ENCODE peak calls at places on chromosomes 4 and X, in six cellular contexts. P, O, Q, T, K and M are unnamed samples.

GRCh38 chr4:39528056-39528465 is 822 bp upstream of the UGDH start:
- DNase-seq in P (no peak), O (no peak), Q (peak; percentile 84), T (no peak), K (peak; percentile 82), M (no peak)

GRCh38 chr4:100417565-100417964 is 100.3 kb downstream of the EMCN start:
- DNase-seq in P (no peak), O (peak; percentile 35), Q (no peak), T (no peak), K (no peak), M (no peak)

GRCh38 chr4:54517793-54518444 is 139.8 kb upstream of the KIT start:
- DNase-seq in P (no peak), O (no peak), Q (no peak), T (no peak), K (no peak), M (no peak)

GRCh38 chrX:114924846-114925245 is 92.6 kb downstream of the IL13RA2 start:
- DNase-seq in P (no peak), O (peak; percentile 5), Q (peak; percentile 70), T (no peak), K (no peak), M (no peak)

GRCh38 chr4:174181827-174182226 is 101.6 kb downstream of the FBXO8 start:
- DNase-seq in P (no peak), O (no peak), Q (no peak), T (no peak), K (no peak), M (no peak)

GRCh38 chr4:150769845-150770244 is 187.9 kb downstream of the MAB21L2 start:
- DNase-seq in P (no peak), O (peak; percentile 30), Q (peak; percentile 37), T (no peak), K (no peak), M (no peak)

GRCh38 chrX:10529344-10529743 is 91.0 kb downstream of the MID1 start:
- DNase-seq in P (no peak), O (peak; percentile 47), Q (peak; percentile 53), T (no peak), K (no peak), M (no peak)

GRCh38 chr4:93368968-93369367 is 459.6 kb upstream of the ATOH1 start:
- DNase-seq in P (no peak), O (no peak), Q (no peak), T (no peak), K (no peak), M (no peak)

GRCh38 chr4:181148470-181148869 is 1094.7 kb upstream of the TENM3 start:
- DNase-seq in P (no peak), O (no peak), Q (no peak), T (no peak), K (no peak), M (no peak)

GRCh38 chrX:41137589-41137988 is 52.3 kb downstream of the USP9X start:
- DNase-seq in P (no peak), O (no peak), Q (no peak), T (no peak), K (no peak), M (no peak)

GRCh38 chrX:115913575-115913974 is 257.0 kb upstream of the AGTR2 start:
- DNase-seq in P (no peak), O (no peak), Q (no peak), T (no peak), K (no peak), M (no peak)

GRCh38 chr4:153521995-153522799 is 56.0 kb downstream of the TMEM131L start:
- DNase-seq in P (no peak), O (no peak), Q (no peak), T (no peak), K (no peak), M (no peak)

GRCh38 chr4:183261953-183262775 is 57.9 kb downstream of the CLDN22 start:
- DNase-seq in P (peak; percentile 87), O (peak; percentile 64), Q (peak; percentile 71), T (peak; percentile 69), K (peak; percentile 80), M (peak; percentile 59)

GRCh38 chr4:182925298-182925738 is 8.1 kb upstream of the DCTD start:
- DNase-seq in P (peak; percentile 47), O (peak; percentile 64), Q (peak; percentile 80), T (peak; percentile 85), K (peak; percentile 72), M (peak; percentile 72)

GRCh38 chr4:36737691-36738090 is 456.3 kb downstream of the DTHD1 start:
- DNase-seq in P (no peak), O (no peak), Q (no peak), T (no peak), K (no peak), M (no peak)

GRCh38 chr4:2685541-2685940 is 70.6 kb downstream of the TNIP2 start:
- DNase-seq in P (no peak), O (no peak), Q (no peak), T (no peak), K (no peak), M (no peak)

GRCh38 chrX:125131146-125131545 is 188.5 kb upstream of the TEX13C start:
- DNase-seq in P (no peak), O (peak; percentile 0), Q (peak; percentile 2), T (no peak), K (no peak), M (peak; percentile 49)

GRCh38 chrX:129939986-129940385 is 34.0 kb downstream of the UTP14A start:
- DNase-seq in P (no peak), O (no peak), Q (peak; percentile 19), T (no peak), K (no peak), M (no peak)

GRCh38 chr4:75714681-75715080 is 9.7 kb upstream of the USO1 start:
- DNase-seq in P (no peak), O (no peak), Q (peak; percentile 9), T (no peak), K (no peak), M (no peak)

GRCh38 chrX:148960060-148960459 is 459.6 kb downstream of the AFF2 start:
- DNase-seq in P (no peak), O (peak; percentile 70), Q (peak; percentile 5), T (no peak), K (no peak), M (no peak)

GRCh38 chr4:30605616-30606015 is 114.6 kb upstream of the PCDH7 start:
- DNase-seq in P (no peak), O (no peak), Q (no peak), T (no peak), K (no peak), M (no peak)

GRCh38 chr4:146675171-146675570 is 36.5 kb downstream of the POU4F2 start:
- DNase-seq in P (no peak), O (no peak), Q (no peak), T (no peak), K (no peak), M (no peak)

GRCh38 chr4:54568184-54568583 is 89.6 kb upstream of the KIT start:
- DNase-seq in P (no peak), O (peak; percentile 67), Q (peak; percentile 95), T (no peak), K (no peak), M (no peak)